ENCODE peak calls at places on chromosomes 3 and 15, in eight cellular contexts. I is breast epithelium, O is esophagus squamous epithelium, M is stomach, B is neuronal stem cell, S is AG04450, W is OCI-LY7, U is H9. D is an unnamed sample.

GRCh38 chr3:69200384-69201068 is 78.1 kb upstream of the LMOD3 start:
- DNase-seq in S (no peak), U (no peak), B (peak; percentile 12), M (peak; percentile 73), I (peak; percentile 55), W (no peak), O (no peak), D (no peak)

GRCh38 chr3:9765865-9766264 is 3.9 kb downstream of the CAMK1 start:
- DNase-seq in S (no peak), M (no peak), I (no peak), U (peak; percentile 64), W (no peak), B (no peak), O (no peak), D (peak; percentile 1)

GRCh38 chr3:51777985-51778384 is 1.1 kb downstream of the IQCF6 start:
- DNase-seq in S (no peak), M (peak; percentile 68), B (no peak), W (no peak), U (no peak), I (no peak), O (no peak), D (no peak)

GRCh38 chr15:68868296-68868695 is 47.6 kb upstream of the ANP32A start:
- DNase-seq in W (no peak), S (no peak), I (no peak), M (no peak), O (no peak), U (no peak), B (no peak), D (no peak)

GRCh38 chr3:172156309-172156998 is 117.1 kb downstream of the FNDC3B start:
- DNase-seq in I (peak; percentile 79), S (no peak), O (no peak), W (no peak), B (no peak), M (peak; percentile 85), U (peak; percentile 58), D (no peak)

GRCh38 chr3:87082806-87083440 is 92.0 kb upstream of the VGLL3 start:
- DNase-seq in B (peak; percentile 43), M (no peak), O (no peak), U (peak; percentile 29), W (peak; percentile 14), I (no peak), S (peak; percentile 30), D (peak; percentile 77)

GRCh38 chr3:65006300-65006739 is 318.5 kb upstream of the ADAMTS9 start:
- DNase-seq in W (no peak), S (no peak), I (no peak), U (no peak), M (no peak), O (no peak), B (no peak), D (no peak)

GRCh38 chr15:100715571-100716455 is 113.4 kb downstream of the ASB7 start:
- DNase-seq in O (no peak), I (peak; percentile 52), U (peak; percentile 9), B (no peak), M (no peak), S (no peak), W (no peak), D (no peak)

GRCh38 chr3:140529096-140529495 is 148.8 kb upstream of the TRIM42 start:
- DNase-seq in I (no peak), O (no peak), U (no peak), S (no peak), M (no peak), B (no peak), W (no peak), D (peak; percentile 73)

GRCh38 chr3:59451800-59452741 is 402.2 kb upstream of the CFAP20DC start:
- DNase-seq in W (peak; percentile 12), U (no peak), B (no peak), I (no peak), O (no peak), S (no peak), M (no peak), D (no peak)

GRCh38 chr3:62686486-62686885 is 188.7 kb downstream of the CADPS start:
- DNase-seq in W (no peak), I (no peak), U (no peak), O (no peak), M (no peak), S (no peak), B (no peak), D (no peak)

GRCh38 chr15:80480909-80481308 is 76.7 kb downstream of the ARNT2 start:
- DNase-seq in M (no peak), I (no peak), U (peak; percentile 44), S (peak; percentile 74), W (no peak), B (no peak), O (no peak), D (peak; percentile 94)

GRCh38 chr15:36612063-36612788 is 32.8 kb downstream of the CDIN1 start:
- DNase-seq in I (no peak), M (no peak), O (no peak), W (no peak), S (peak; percentile 39), U (no peak), B (no peak), D (peak; percentile 91)

GRCh38 chr3:159828542-159828943 is 160.1 kb upstream of the IL12A start:
- DNase-seq in O (no peak), B (no peak), U (no peak), M (no peak), S (no peak), W (peak; percentile 29), I (no peak), D (no peak)

GRCh38 chr3:188133646-188134045 is 20.3 kb upstream of the LPP start:
- DNase-seq in M (no peak), I (no peak), W (no peak), U (no peak), B (no peak), S (no peak), O (no peak), D (peak; percentile 57)

GRCh38 chr3:39383913-39384664 is 919 bp downstream of the SLC25A38 start:
- DNase-seq in S (peak; percentile 67), W (peak; percentile 96), O (no peak), B (peak; percentile 93), U (peak; percentile 97), M (peak; percentile 99), I (peak; percentile 97), D (peak; percentile 99)

GRCh38 chr3:170440346-170440745 is 21.7 kb downstream of the CLDN11 start:
- DNase-seq in O (no peak), I (no peak), M (no peak), S (no peak), B (no peak), U (no peak), W (no peak), D (peak; percentile 29)

GRCh38 chr15:80580107-80580506 is 115.0 kb upstream of the ABHD17C start:
- DNase-seq in W (no peak), S (no peak), O (no peak), M (no peak), I (peak; percentile 50), B (no peak), U (peak; percentile 15), D (peak; percentile 84)

DNA sequence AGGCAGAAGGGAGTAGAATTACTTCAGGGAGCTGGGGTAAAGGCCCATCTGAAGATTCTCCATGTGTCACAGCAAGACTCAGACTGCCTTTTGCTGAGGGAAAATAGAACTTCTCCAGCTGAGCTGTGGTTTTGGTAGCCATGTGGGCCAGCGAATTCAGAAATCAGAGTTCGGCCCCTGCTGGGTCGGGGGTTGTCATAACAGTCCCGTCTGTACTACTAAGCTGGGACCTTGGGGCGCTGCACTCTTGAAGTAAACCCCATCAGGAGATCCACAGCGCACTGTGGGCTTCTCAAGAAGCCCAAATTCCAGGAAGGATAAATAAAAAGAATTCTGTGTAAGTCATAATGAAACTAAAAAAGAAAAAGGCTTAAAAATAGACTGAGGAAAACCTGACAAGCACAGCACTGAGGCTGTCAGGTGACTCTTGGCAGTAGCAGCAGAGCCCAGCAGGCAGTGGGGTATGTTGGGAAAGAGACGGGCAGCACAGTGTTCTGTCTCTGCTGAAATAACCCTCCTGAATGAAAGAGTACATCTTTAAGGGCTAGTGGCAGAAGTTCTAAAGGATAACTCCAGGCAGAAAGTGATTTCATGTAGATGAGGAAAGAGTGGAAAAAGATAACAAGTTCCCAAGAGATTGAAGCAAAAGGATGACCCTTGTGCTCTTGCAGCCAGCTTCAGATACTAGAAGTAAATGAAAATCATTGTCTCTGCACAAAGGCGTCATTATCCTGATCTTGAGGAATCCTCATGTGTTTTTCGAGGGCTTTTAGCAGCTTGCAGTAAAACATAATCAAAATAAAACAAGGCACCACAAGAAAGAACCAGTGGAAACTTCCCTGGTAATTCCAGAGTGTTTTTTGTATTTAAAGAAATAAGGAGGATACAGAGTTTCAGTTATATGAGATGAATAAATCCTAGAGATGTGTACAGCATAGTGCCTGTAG is 74.5 kb downstream of the RAB7A start:
- DNase-seq in B (no peak), M (no peak), O (no peak), W (no peak), U (no peak), I (no peak), S (no peak), D (no peak)
- H3K27ac ChIP-seq in B (no peak overlapping the region), M (no peak overlapping the region), O (no peak overlapping the region), W (no peak overlapping the region), U (no peak overlapping the region), I (peak overlapping the region; percentile 64), S (no peak overlapping the region), D (no peak overlapping the region)

GRCh38 chr15:85570331-85570730 is 189.9 kb downstream of the AKAP13 start:
- DNase-seq in B (no peak), W (no peak), O (no peak), U (no peak), M (no peak), I (no peak), S (no peak), D (no peak)
- H3K27ac ChIP-seq in B (no peak overlapping the region), W (no peak overlapping the region), O (peak overlapping the region; percentile 22), U (no peak overlapping the region), M (no peak overlapping the region), I (peak overlapping the region; percentile 19), S (no peak overlapping the region), D (no peak overlapping the region)

DNA sequence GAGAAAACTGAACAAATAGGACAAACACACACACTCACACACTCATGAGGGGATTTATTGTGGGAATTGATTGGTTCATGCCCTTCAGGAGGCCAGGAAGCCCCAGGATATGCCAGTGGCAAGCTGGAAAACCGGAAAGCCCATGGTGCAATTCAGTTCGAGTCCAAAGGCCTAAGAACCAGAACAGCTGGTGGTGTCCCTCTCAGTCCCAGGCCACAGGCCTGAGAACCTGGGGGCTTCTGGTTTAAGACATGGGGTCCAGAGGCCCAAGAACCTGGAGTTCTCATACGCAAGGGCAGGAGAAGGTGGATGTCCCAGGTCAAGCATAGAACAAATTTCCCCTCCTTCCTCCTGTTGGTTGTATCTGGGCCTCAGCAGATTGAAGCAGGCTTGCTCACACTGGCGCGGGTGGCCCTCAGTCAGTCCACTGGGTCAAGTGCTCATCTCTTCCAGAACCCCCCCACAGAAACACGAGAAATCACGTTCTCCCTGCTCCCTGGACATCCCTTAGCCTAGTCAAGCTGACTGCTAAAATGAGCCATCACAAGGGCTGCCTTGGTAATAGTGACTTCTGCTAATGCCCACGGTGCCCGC is 50.1 kb upstream of the RPL32 start:
- DNase-seq in B (no peak), I (no peak), U (no peak), S (no peak), M (no peak), O (no peak), W (no peak), D (peak; percentile 62)
- H3K27ac ChIP-seq in B (no peak overlapping the region), I (no peak overlapping the region), U (no peak overlapping the region), S (no peak overlapping the region), M (no peak overlapping the region), O (peak overlapping the region; percentile 1), W (no peak overlapping the region), D (no peak overlapping the region)

DNA sequence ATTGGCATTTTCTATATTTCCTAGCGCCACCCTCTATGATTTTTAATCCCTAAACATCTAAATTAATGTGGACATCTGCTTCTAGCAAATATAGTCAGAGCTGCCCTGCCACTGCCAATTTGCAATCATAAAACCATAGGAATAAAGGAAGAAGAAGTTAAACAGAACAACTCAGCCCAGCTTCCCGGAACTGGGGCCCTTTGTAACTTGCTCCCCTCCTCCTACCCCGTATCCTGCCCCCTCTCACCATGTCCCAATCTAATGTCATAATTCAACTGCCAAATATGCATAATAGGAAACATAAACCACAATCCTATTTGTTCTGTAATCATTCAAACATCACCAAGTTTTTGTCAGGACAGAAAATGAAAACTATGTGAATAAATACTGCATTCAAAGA is 74.4 kb upstream of the ACP3 start:
- DNase-seq in S (no peak), M (no peak), B (no peak), I (no peak), U (no peak), W (no peak), O (no peak), D (no peak)
- H3K27ac ChIP-seq in S (no peak overlapping the region), M (no peak overlapping the region), B (no peak overlapping the region), I (no peak overlapping the region), U (no peak overlapping the region), W (no peak overlapping the region), O (no peak overlapping the region), D (no peak overlapping the region)